ENCODE peak calls at places on chromosomes 5 and 9, in six cellular contexts. U is pancreas, Q is tibial nerve, W is HFF-Myc, H is small intestine, C is AG09309. O is an unnamed sample.

GRCh38 chr5:151106073-151106472 is 25.2 kb upstream of the TNIP1 start:
- DNase-seq in U (no peak), Q (no peak), W (no peak), H (peak; percentile 31), C (no peak), O (no peak)

GRCh38 chr9:130448035-130448624 is 3.4 kb downstream of the ASS1 start:
- DNase-seq in U (no peak), Q (no peak), W (no peak), H (no peak), C (no peak), O (no peak)

GRCh38 chr9:93119953-93120845 is 13.9 kb downstream of the NINJ1 start:
- DNase-seq in U (peak; percentile 92), Q (peak; percentile 86), W (peak; percentile 55), H (peak; percentile 55), C (peak; percentile 84), O (peak; percentile 94)

GRCh38 chr5:132110930-132111329 is 37.3 kb downstream of the CSF2 start:
- DNase-seq in U (no peak), Q (no peak), W (no peak), H (no peak), C (no peak), O (no peak)

GRCh38 chr9:105030285-105030684 is 102.3 kb upstream of the ABCA1 start:
- DNase-seq in U (no peak), Q (no peak), W (no peak), H (no peak), C (no peak), O (no peak)

GRCh38 chr9:135732569-135733257 is 30.7 kb downstream of the KCNT1 start:
- DNase-seq in U (no peak), Q (no peak), W (no peak), H (no peak), C (no peak), O (no peak)

GRCh38 chr5:88780731-88781130 is 102.3 kb downstream of the MEF2C start:
- DNase-seq in U (no peak), Q (no peak), W (no peak), H (no peak), C (no peak), O (no peak)

GRCh38 chr9:89420397-89420796 is 77.5 kb downstream of the SEMA4D start:
- DNase-seq in U (no peak), Q (no peak), W (no peak), H (no peak), C (no peak), O (no peak)

GRCh38 chr5:168897387-168898122 is 318.4 kb upstream of the PANK3 start:
- DNase-seq in U (no peak), Q (no peak), W (no peak), H (no peak), C (no peak), O (no peak)

GRCh38 chr9:34611811-34612787 is at the start of gene RPP25L:
- DNase-seq in U (peak; percentile 86), Q (peak; percentile 65), W (peak; percentile 40), H (peak; percentile 90), C (peak; percentile 29), O (peak; percentile 86)

GRCh38 chr9:126275386-126276001 is 51.1 kb upstream of the MVB12B start:
- DNase-seq in U (no peak), Q (no peak), W (no peak), H (no peak), C (no peak), O (no peak)

GRCh38 chr5:77280036-77280435 is 69.6 kb downstream of the PDE8B start:
- DNase-seq in U (no peak), Q (no peak), W (no peak), H (no peak), C (no peak), O (no peak)

GRCh38 chr5:140632366-140633080 is 452 bp downstream of the CD14 start:
- DNase-seq in U (peak; percentile 59), Q (peak; percentile 23), W (no peak), H (peak; percentile 60), C (no peak), O (peak; percentile 61)

GRCh38 chr9:113772121-113772885 is 103.8 kb upstream of the ZNF618 start:
- DNase-seq in U (no peak), Q (no peak), W (peak; percentile 43), H (no peak), C (peak; percentile 17), O (peak; percentile 27)

GRCh38 chr5:158832736-158833135 is 267.0 kb downstream of the EBF1 start:
- DNase-seq in U (no peak), Q (no peak), W (no peak), H (no peak), C (peak; percentile 13), O (no peak)

GRCh38 chr5:43042176-43042625 is 2.1 kb upstream of the ANXA2R start:
- DNase-seq in U (peak; percentile 74), Q (peak; percentile 42), W (no peak), H (peak; percentile 61), C (no peak), O (peak; percentile 80)

GRCh38 chr9:70389642-70390266 is 24.7 kb downstream of the KLF9 start:
- DNase-seq in U (no peak), Q (no peak), W (no peak), H (no peak), C (no peak), O (no peak)

GRCh38 chr9:119453490-119453911 is 84.3 kb upstream of the BRINP1 start:
- DNase-seq in U (no peak), Q (no peak), W (no peak), H (no peak), C (no peak), O (no peak)

GRCh38 chr9:134848504-134848903 is 32.1 kb upstream of the FCN2 start:
- DNase-seq in U (no peak), Q (no peak), W (no peak), H (no peak), C (no peak), O (no peak)

GRCh38 chr5:132479073-132479811 is 11.3 kb downstream of the IRF1 start:
- DNase-seq in U (no peak), Q (no peak), W (no peak), H (no peak), C (no peak), O (no peak)

GRCh38 chr9:5455181-5455580 is 4.8 kb downstream of the CD274 start:
- DNase-seq in U (no peak), Q (no peak), W (no peak), H (no peak), C (no peak), O (no peak)

GRCh38 chr5:72453260-72453775 is 53.9 kb downstream of the ZNF366 start:
- DNase-seq in U (no peak), Q (no peak), W (no peak), H (no peak), C (no peak), O (no peak)

GRCh38 chr5:72452515-72453259 is 54.5 kb downstream of the ZNF366 start:
- DNase-seq in U (peak; percentile 59), Q (peak; percentile 52), W (peak; percentile 59), H (peak; percentile 80), C (peak; percentile 55), O (peak; percentile 60)

GRCh38 chr5:72455477-72455876 is 51.7 kb downstream of the ZNF366 start:
- DNase-seq in U (no peak), Q (no peak), W (no peak), H (no peak), C (no peak), O (no peak)

GRCh38 chr5:72454996-72455395 is 52.2 kb downstream of the ZNF366 start:
- DNase-seq in U (no peak), Q (no peak), W (no peak), H (no peak), C (no peak), O (no peak)

DNA sequence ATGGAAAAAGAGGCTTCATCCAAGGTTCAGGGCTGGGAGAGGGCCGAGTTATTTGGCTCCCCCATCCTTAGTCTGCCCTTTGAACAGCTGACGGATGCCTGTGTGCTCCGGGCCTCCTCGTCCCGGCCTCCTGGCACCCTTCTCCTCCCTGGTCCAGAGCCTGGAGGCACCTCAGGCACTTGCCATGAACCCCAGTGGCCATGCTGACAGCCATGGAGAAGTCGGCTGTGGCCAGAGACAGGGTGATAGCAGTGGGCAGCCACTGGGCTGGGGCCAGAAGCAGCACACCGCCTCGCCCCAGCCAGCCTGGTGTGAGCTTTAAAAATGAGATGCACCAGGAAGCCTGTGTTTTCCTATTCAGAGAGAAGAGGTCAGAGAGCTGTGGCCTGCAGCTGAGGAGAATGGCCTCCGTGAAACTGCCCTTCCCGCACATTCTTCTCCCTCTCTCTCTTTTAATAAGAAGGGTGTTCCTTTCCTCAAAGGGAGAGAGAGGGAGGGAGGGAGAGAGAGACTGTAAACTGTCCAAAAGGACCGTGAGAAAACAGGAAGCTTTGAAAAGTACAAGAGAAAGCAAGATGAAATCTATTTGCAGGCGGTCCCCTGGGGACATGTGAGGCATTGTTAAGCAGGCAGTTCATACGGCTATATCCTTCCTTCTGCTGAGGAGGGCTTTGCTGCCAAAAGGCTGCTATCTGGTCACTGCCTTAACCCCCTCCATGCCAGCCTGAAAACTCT is 55.3 kb downstream of the ZNF366 start:
- DNase-seq in U (peak; percentile 22), Q (peak; percentile 60), W (no peak), H (peak; percentile 6), C (peak; percentile 92), O (peak; percentile 34)
- H3K4me3 ChIP-seq in U (no peak overlapping the region), Q (no peak overlapping the region), W (no peak overlapping the region), H (no peak overlapping the region), C (no peak overlapping the region), O (no peak overlapping the region)

GRCh38 chr9:127974769-127975261 is 6.0 kb downstream of the EEIG1 start:
- DNase-seq in U (peak; percentile 36), Q (peak; percentile 43), W (no peak), H (no peak), C (no peak), O (no peak)
- H3K4me3 ChIP-seq in U (no peak overlapping the region), Q (peak overlapping the region; percentile 2), W (no peak overlapping the region), H (no peak overlapping the region), C (no peak overlapping the region), O (no peak overlapping the region)

GRCh38 chr9:137070201-137070905 is at the start of gene SAPCD2:
- DNase-seq in U (peak; percentile 87), Q (peak; percentile 65), W (peak; percentile 56), H (peak; percentile 91), C (no peak), O (peak; percentile 85)

GRCh38 chr9:137068539-137069507 is 1.5 kb downstream of the SAPCD2 start:
- DNase-seq in U (no peak), Q (no peak), W (no peak), H (no peak), C (no peak), O (no peak)

GRCh38 chr9:137069508-137070071 is 767 bp downstream of the SAPCD2 start:
- DNase-seq in U (no peak), Q (no peak), W (no peak), H (no peak), C (no peak), O (no peak)

GRCh38 chr9:137071282-137071681 is 925 bp upstream of the SAPCD2 start:
- DNase-seq in U (no peak), Q (no peak), W (no peak), H (no peak), C (no peak), O (no peak)

GRCh38 chr9:137070906-137071275 is 534 bp upstream of the SAPCD2 start:
- DNase-seq in U (peak; percentile 62), Q (peak; percentile 54), W (no peak), H (no peak), C (no peak), O (no peak)
- H3K4me3 ChIP-seq in U (no peak overlapping the region), Q (peak overlapping the region; percentile 29), W (peak overlapping the region; percentile 58), H (no peak overlapping the region), C (peak overlapping the region; percentile 52), O (no peak overlapping the region)

DNA sequence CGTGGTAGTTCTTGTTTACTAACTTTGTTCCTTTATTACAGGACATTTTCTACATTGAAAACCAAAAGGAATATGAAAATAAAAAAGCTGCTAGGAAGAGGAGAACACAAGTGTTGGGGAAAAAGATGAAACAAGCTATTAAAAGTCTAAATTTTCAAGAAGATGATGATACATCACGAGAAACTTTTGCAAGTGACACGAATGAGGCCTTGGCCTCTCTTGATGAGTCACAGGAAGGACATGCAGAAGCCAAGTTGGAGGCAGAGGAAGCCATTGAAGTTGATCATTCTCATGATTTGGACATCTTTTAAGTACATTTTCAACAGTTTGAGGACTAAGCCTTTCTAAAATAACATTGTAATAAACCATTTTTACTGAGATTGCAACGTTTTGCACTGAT is 23.8 kb downstream of the PHAX start:
- DNase-seq in U (no peak), Q (no peak), W (peak; percentile 44), H (no peak), C (peak; percentile 80), O (no peak)
- H3K4me3 ChIP-seq in U (no peak overlapping the region), Q (no peak overlapping the region), W (no peak overlapping the region), H (no peak overlapping the region), C (no peak overlapping the region), O (no peak overlapping the region)